ENCODE peak calls at places on chromosomes 2 and 18, in ten cellular contexts. U is RPMI8226; P is iris pigment epithelial cell; M is stimulated activated CD8-positive, alpha-beta memory T cell treated with anti-CD3 and anti-CD28 coated beads, Interleukin-4, amount 100 ng/mL, for 4 hours; Q is stimulated activated CD4-positive, alpha-beta T cell treated with anti-CD3 and anti-CD28 coated beads, Interleukin-2, amount 100 ng/mL, for 48 hours; K is activated T-cell treated with anti-CD3 and anti-CD28 coated beads for 48 hours; W is A172; D is esophagus squamous epithelium; O is RKO; I is stimulated activated naive B cell treated with anti-CD40 and anti-IgM and Interleukin-4, amounts not matched to agents 10 μg/mL and 1 μg/mL and 100 μg/mL, for 72 hours. N is an unnamed sample.

GRCh38 chr2:47512581-47513083 is 109.7 kb downstream of the MSH2 start:
- DNase-seq in U (peak; percentile 55), P (peak; percentile 53), Q (no peak), I (no peak), O (peak; percentile 25), W (peak; percentile 72), K (no peak), D (no peak), M (no peak), N (no peak)

GRCh38 chr18:58168986-58169385 is 125.0 kb downstream of the NEDD4L start:
- DNase-seq in D (no peak), I (no peak), K (no peak), W (no peak), O (no peak), M (no peak), U (no peak), Q (no peak), P (no peak), N (no peak)

GRCh38 chr2:7010376-7010775 is 93.2 kb downstream of the RNF144A start:
- DNase-seq in M (no peak), I (no peak), W (peak; percentile 81), O (no peak), U (no peak), K (no peak), P (peak; percentile 97), Q (no peak), D (no peak), N (no peak)

GRCh38 chr2:135685361-135685760 is 56.3 kb upstream of the UBXN4 start:
- DNase-seq in P (peak; percentile 88), O (no peak), Q (no peak), D (no peak), U (no peak), M (no peak), I (no peak), W (no peak), K (no peak), N (no peak)

GRCh38 chr2:236219411-236219810 is 44.8 kb downstream of the ASB18 start:
- DNase-seq in D (no peak), Q (no peak), O (no peak), M (no peak), U (no peak), P (no peak), I (no peak), K (no peak), W (no peak), N (no peak)

GRCh38 chr2:1653137-1653789 is 91.1 kb downstream of the PXDN start:
- DNase-seq in U (no peak), I (no peak), P (peak; percentile 96), M (no peak), K (no peak), O (no peak), W (no peak), D (no peak), Q (no peak), N (no peak)

GRCh38 chr2:13021470-13021957 is 304.8 kb downstream of the TRIB2 start:
- DNase-seq in K (no peak), P (no peak), D (no peak), W (no peak), U (no peak), M (no peak), O (no peak), Q (no peak), I (no peak), N (no peak)

GRCh38 chr2:15812187-15812830 is 128.0 kb upstream of the MYCN start:
- DNase-seq in O (no peak), M (no peak), D (no peak), U (no peak), I (no peak), W (no peak), Q (no peak), K (no peak), P (no peak), N (no peak)

GRCh38 chr2:75047907-75048625 is 89.6 kb downstream of the POLE4 start:
- DNase-seq in M (no peak), W (peak; percentile 82), P (peak; percentile 52), U (no peak), D (no peak), Q (no peak), I (no peak), K (no peak), O (peak; percentile 10), N (no peak)